ENCODE peak calls at places on chromosomes 3 and 15, in four cellular contexts. G is cardiac fibroblast, H is left ventricle myocardium superior, N is pons. L is an unnamed sample.

GRCh38 chr3:152738656-152739055 is 96.3 kb upstream of the P2RY1 start:
- DNase-seq in G (peak), H (no peak), N (peak), L (no peak)

GRCh38 chr15:75531041-75531450 is 48.1 kb downstream of the PTPN9 start:
- DNase-seq in G (peak), H (peak), N (peak), L (no peak)

GRCh38 chr3:139534992-139535879 is 4.3 kb downstream of the RBP1 start:
- DNase-seq in G (peak), H (peak), N (peak), L (no peak)

GRCh38 chr3:195911946-195912270 is 3.6 kb upstream of the TNK2 start:
- DNase-seq in G (no peak), H (no peak), N (no peak), L (no peak)

GRCh38 chr15:34987182-34987488 is 952 bp downstream of the ZNF770 start:
- DNase-seq in G (peak), H (no peak), N (peak), L (no peak)

GRCh38 chr15:51853987-51854386 is 24.5 kb downstream of the TMOD3 start:
- DNase-seq in G (peak), H (no peak), N (no peak), L (no peak)

GRCh38 chr3:155871746-155872158 is 1.3 kb downstream of the GMPS start:
- DNase-seq in G (no peak), H (no peak), N (peak), L (no peak)

GRCh38 chr3:34283743-34284142 is 485.3 kb downstream of the PDCD6IP start:
- DNase-seq in G (no peak), H (no peak), N (no peak), L (no peak)

GRCh38 chr15:73691398-73691797 is 7.2 kb downstream of the CD276 start:
- DNase-seq in G (peak), H (peak), N (no peak), L (no peak)

GRCh38 chr3:24100694-24101402 is 155.8 kb downstream of the NR1D2 start:
- DNase-seq in G (peak), H (no peak), N (no peak), L (no peak)

GRCh38 chr3:95934181-95934580 is 880.2 kb upstream of the EPHA6 start:
- DNase-seq in G (no peak), H (no peak), N (no peak), L (no peak)

GRCh38 chr3:138148503-138148902 is 16.3 kb upstream of the A4GNT start:
- DNase-seq in G (no peak), H (no peak), N (no peak), L (no peak)

GRCh38 chr3:177104299-177104992 is 92.8 kb downstream of the TBL1XR1 start:
- DNase-seq in G (no peak), H (no peak), N (no peak), L (no peak)

GRCh38 chr15:83659011-83659811 is 5.3 kb downstream of the ADAMTSL3 start:
- DNase-seq in G (no peak), H (peak), N (no peak), L (no peak)

GRCh38 chr3:136343873-136344281 is 93.7 kb downstream of the PCCB start:
- DNase-seq in G (peak), H (peak), N (peak), L (no peak)

GRCh38 chr3:152328841-152329240 is 60.1 kb downstream of the MBNL1 start:
- DNase-seq in G (peak), H (no peak), N (no peak), L (no peak)

GRCh38 chr15:76866008-76866407 is 39.1 kb downstream of the SCAPER start:
- DNase-seq in G (peak), H (peak), N (no peak), L (no peak)

GRCh38 chr3:105634719-105635118 is 234.1 kb downstream of the CBLB start:
- DNase-seq in G (no peak), H (no peak), N (no peak), L (no peak)

GRCh38 chr3:79878697-79879096 is 110.9 kb upstream of the ROBO1 start:
- DNase-seq in G (no peak), H (no peak), N (no peak), L (no peak)

GRCh38 chr3:88131695-88132094 is 18.1 kb upstream of the C3orf38 start:
- DNase-seq in G (no peak), H (no peak), N (no peak), L (no peak)

GRCh38 chr3:112633191-112633590 is 7.8 kb downstream of the CCDC80 start:
- DNase-seq in G (no peak), H (no peak), N (no peak), L (no peak)

GRCh38 chr15:96122077-96123027 is 208.1 kb upstream of the NR2F2 start:
- DNase-seq in G (peak), H (no peak), N (no peak), L (no peak)

GRCh38 chr3:192122832-192123594 is 604.3 kb downstream of the FGF12 start:
- DNase-seq in G (peak), H (no peak), N (no peak), L (no peak)

GRCh38 chr3:62611541-62612240 is 238.3 kb upstream of the FEZF2 start:
- DNase-seq in G (peak), H (no peak), N (no peak), L (no peak)

GRCh38 chr3:122245513-122246174 is 62.2 kb downstream of the CASR start:
- DNase-seq in G (peak), H (no peak), N (no peak), L (no peak)

GRCh38 chr3:184659797-184660301 is 52.0 kb downstream of the MAGEF1 start:
- DNase-seq in G (peak), H (peak), N (no peak), L (no peak)

GRCh38 chr3:9659849-9660248 is 10.5 kb downstream of the MTMR14 start:
- DNase-seq in G (no peak), H (no peak), N (no peak), L (no peak)

GRCh38 chr3:129336093-129336706 is 57.5 kb downstream of the HMCES start:
- DNase-seq in G (no peak), H (no peak), N (no peak), L (no peak)